ENCODE peak calls at places on chromosome 4, in four cellular contexts. P is uterus, W is mammary epithelial cell, J is hepatocyte. Z is an unnamed sample. For H3K4me1, the result is how much of the 10 kb centered on the place peaks cover.

GRCh38 chr4:81256059-81256635 is 41.1 kb upstream of the PRKG2 start:
- DNase-seq in P (no peak), W (no peak), J (no peak), Z (no peak)

GRCh38 chr4:64582492-64582891 is 173.2 kb upstream of the TECRL start:
- DNase-seq in W (no peak), P (no peak), J (peak), Z (peak)

GRCh38 chr4:176002007-176002623 is 63.5 kb upstream of the WDR17 start:
- DNase-seq in P (no peak), J (peak), W (no peak), Z (peak)

GRCh38 chr4:56026596-56026995 is 77.9 kb downstream of the CEP135 start:
- DNase-seq in W (peak), J (no peak), P (no peak), Z (no peak)

GRCh38 chr4:175470141-175470540 is 341.9 kb downstream of the GPM6A start:
- DNase-seq in W (peak), J (no peak), P (no peak), Z (no peak)

GRCh38 chr4:76950846-76951321 is 1.3 kb downstream of the SEPTIN11 start:
- DNase-seq in P (no peak), J (peak), W (peak), Z (no peak)

GRCh38 chr4:83561381-83561780 is 25.5 kb downstream of the GPAT3 start:
- DNase-seq in W (peak), J (no peak), P (no peak), Z (no peak)

GRCh38 chr4:27008693-27009092 is 148.1 kb downstream of the STIM2 start:
- DNase-seq in P (no peak), J (no peak), W (no peak), Z (no peak)

GRCh38 chr4:80053140-80053910 is 19.7 kb downstream of the ANTXR2 start:
- DNase-seq in W (no peak), P (no peak), J (no peak), Z (no peak)

GRCh38 chr4:9987749-9988346 is 33.4 kb downstream of the SLC2A9 start:
- DNase-seq in P (no peak), W (no peak), J (no peak), Z (peak)

GRCh38 chr4:128776794-128777216 is 32.7 kb upstream of the JADE1 start:
- DNase-seq in W (peak), P (no peak), J (peak), Z (no peak)

GRCh38 chr4:134747108-134747805 is 545.7 kb upstream of the PABPC4L start:
- DNase-seq in P (no peak), J (peak), W (no peak), Z (peak)

GRCh38 chr4:836781-837301 is 10.9 kb upstream of the CPLX1 start:
- DNase-seq in J (no peak), W (no peak), P (no peak), Z (no peak)

GRCh38 chr4:650951-651883 is 22.9 kb downstream of the ATP5ME start:
- DNase-seq in P (no peak), W (peak), J (no peak), Z (peak)

GRCh38 chr4:8410641-8411271 is 29.8 kb downstream of the ACOX3 start:
- DNase-seq in W (peak), P (peak), J (peak), Z (peak)

GRCh38 chr4:13544556-13545393 is 467 bp upstream of the NKX3-2 start:
- DNase-seq in W (peak), J (peak), P (peak), Z (peak)

GRCh38 chr4:147842573-147842972 is 110.7 kb downstream of the ARHGAP10 start:
- DNase-seq in P (peak), J (no peak), W (peak), Z (no peak)
- H3K4me1 ChIP-seq in P (under half), J (under half), W (under half), Z (under half)

GRCh38 chr4:118968006-118968405 is 79.4 kb downstream of the SYNPO2 start:
- DNase-seq in P (peak), W (peak), J (peak), Z (peak)

GRCh38 chr4:118968813-118969212 is 80.2 kb downstream of the SYNPO2 start:
- DNase-seq in W (no peak), P (no peak), J (no peak), Z (no peak)

GRCh38 chr4:118972167-118972566 is 83.5 kb downstream of the SYNPO2 start:
- DNase-seq in W (no peak), J (no peak), P (no peak), Z (no peak)

GRCh38 chr4:118967393-118967792 is 78.7 kb downstream of the SYNPO2 start:
- DNase-seq in J (no peak), W (peak), P (no peak), Z (no peak)

GRCh38 chr4:118969359-118969758 is 80.7 kb downstream of the SYNPO2 start:
- DNase-seq in P (peak), W (peak), J (peak), Z (peak)
- TF ChIP-seq CTCF in P (peak), W (peak), J (peak), Z (peak)

DNA sequence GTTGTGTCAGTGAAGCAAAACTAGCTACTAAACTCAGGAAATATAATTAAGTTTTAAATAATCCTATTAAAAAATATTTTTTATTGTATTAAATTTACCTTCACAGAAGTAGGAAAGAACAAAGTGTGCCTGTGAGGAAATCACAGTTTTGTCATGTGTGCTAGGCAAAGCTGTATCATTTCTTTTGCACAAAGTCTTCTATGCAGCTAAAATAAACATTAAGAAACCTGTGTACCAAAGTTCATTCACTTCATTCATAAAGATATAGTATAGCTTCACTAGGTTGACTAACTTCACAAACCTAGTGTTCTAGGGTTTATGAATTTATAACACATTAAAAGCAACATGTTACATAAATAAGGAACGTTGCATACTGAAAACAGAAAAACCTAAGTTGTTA is 131.0 kb downstream of the PDS5A start:
- DNase-seq in J (no peak), P (no peak), W (no peak), Z (no peak)
- H3K27ac ChIP-seq in J (peak), P (no peak), W (no peak), Z (no peak)

DNA sequence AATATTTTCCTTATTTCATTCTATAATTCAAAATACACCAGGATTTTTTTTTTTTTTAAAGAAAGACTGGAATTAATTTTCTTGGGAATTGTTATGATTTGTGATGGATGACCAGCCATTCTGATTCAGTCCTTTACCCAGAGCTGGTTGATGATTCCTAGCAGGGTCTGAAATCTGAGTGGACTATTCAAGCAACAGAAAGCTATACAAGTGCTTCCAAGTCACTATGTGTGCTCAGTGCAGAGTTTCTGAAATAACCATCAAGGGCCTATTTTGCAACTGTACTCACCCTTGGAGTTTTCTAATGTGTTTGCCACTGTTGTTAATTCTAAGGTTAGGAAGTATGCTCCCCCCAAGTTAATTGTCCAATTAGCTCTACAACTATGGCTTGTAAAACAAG is 137.7 kb upstream of the RAPGEF2 start:
- DNase-seq in P (no peak), W (no peak), J (no peak), Z (no peak)
- H3K4me1 ChIP-seq in P (under half), W (under half), J (under half), Z (under half)

GRCh38 chr4:139655116-139655515 is 10.5 kb upstream of the MGST2 start:
- DNase-seq in J (peak), W (peak), P (no peak), Z (no peak)
- TF ChIP-seq CTCF in J (peak), W (peak), P (peak), Z (peak)

GRCh38 chr4:6586715-6587325 is 11.8 kb downstream of the MAN2B2 start:
- DNase-seq in P (no peak), W (no peak), J (no peak), Z (no peak)
- H3K27ac ChIP-seq in P (no peak), W (no peak), J (no peak), Z (no peak)

Z was measured in endodermal cell.